ENCODE peak calls at places on chromosomes 5 and 9, in seven cellular contexts. R is cardiac septum; T is stimulated activated CD4-positive, alpha-beta T cell treated with anti-CD3 and anti-CD28 coated beads, Interleukin-12 subunit alpha, Interleukin-12 subunit beta, amount 100 ng/mL, for 4 hours; X is Calu3; W is central memory CD8-positive, alpha-beta T cell; D is transverse colon; C is EH. N is an unnamed sample.

GRCh38 chr5:177402271-177403043 is 2.0 kb upstream of the PFN3 start:
- DNase-seq in C (peak), R (no peak), X (peak), D (peak), T (peak), W (no peak), N (peak)

GRCh38 chr5:66633754-66634153 is 37.6 kb downstream of the MAST4 start:
- DNase-seq in W (no peak), D (no peak), R (no peak), T (no peak), X (no peak), C (no peak), N (no peak)

GRCh38 chr5:141598389-141599360 is 20.1 kb downstream of the DIAPH1 start:
- DNase-seq in T (no peak), R (no peak), W (no peak), X (no peak), D (no peak), C (peak), N (peak)

GRCh38 chr9:69898714-69899209 is 78.1 kb downstream of the CFAP95 start:
- DNase-seq in T (no peak), X (no peak), C (peak), R (no peak), D (no peak), W (no peak), N (peak)

GRCh38 chr5:135195267-135195603 is 161.2 kb upstream of the PITX1 start:
- DNase-seq in X (no peak), T (no peak), D (no peak), R (no peak), W (no peak), C (peak), N (peak)

GRCh38 chr5:32600057-32600622 is 14.8 kb downstream of the SUB1 start:
- DNase-seq in D (no peak), X (no peak), C (peak), W (no peak), T (no peak), R (no peak), N (peak)

GRCh38 chr9:93891050-93891449 is 64.1 kb downstream of the BARX1 start:
- DNase-seq in T (no peak), C (no peak), W (peak), X (no peak), D (no peak), R (peak), N (no peak)

GRCh38 chr9:133046900-133047295 is 14.9 kb upstream of the CEL start:
- DNase-seq in D (no peak), T (no peak), C (no peak), R (no peak), W (no peak), X (no peak), N (no peak)

GRCh38 chr9:131660466-131661405 is 79.1 kb downstream of the RAPGEF1 start:
- DNase-seq in X (no peak), R (no peak), C (no peak), T (no peak), W (no peak), D (no peak), N (no peak)

GRCh38 chr5:79020861-79021561 is 35.9 kb upstream of the ARSB start:
- DNase-seq in C (peak), R (no peak), T (peak), W (no peak), D (peak), X (peak), N (peak)

GRCh38 chr5:149938272-149938671 is 6.3 kb downstream of the PDE6A start:
- DNase-seq in R (no peak), D (peak), T (no peak), X (peak), C (peak), W (no peak), N (peak)

GRCh38 chr9:8599937-8600336 is 800.4 kb upstream of the DMAC1 start:
- DNase-seq in D (no peak), T (no peak), R (no peak), X (no peak), W (no peak), C (no peak), N (no peak)

GRCh38 chr5:23704176-23704855 is 196.9 kb downstream of the PRDM9 start:
- DNase-seq in X (no peak), W (no peak), R (no peak), T (no peak), D (no peak), C (no peak), N (no peak)

GRCh38 chr9:100190339-100190738 is 91.3 kb downstream of the INVS start:
- DNase-seq in X (no peak), R (no peak), C (no peak), W (no peak), D (no peak), T (no peak), N (no peak)

GRCh38 chr5:36276864-36277263 is 24.8 kb downstream of the RANBP3L start:
- DNase-seq in R (no peak), D (no peak), W (no peak), C (no peak), X (no peak), T (no peak), N (no peak)

GRCh38 chr9:20319641-20320337 is 302.5 kb downstream of the MLLT3 start:
- DNase-seq in X (no peak), T (no peak), C (peak), W (no peak), D (no peak), R (no peak), N (peak)

GRCh38 chr9:111622626-111623025 is 8.5 kb upstream of the DNAJC25 start:
- DNase-seq in W (no peak), X (peak), R (no peak), T (no peak), D (no peak), C (peak), N (peak)

GRCh38 chr9:130361873-130362362 is 82.8 kb upstream of the ASS1 start:
- DNase-seq in D (no peak), X (no peak), R (no peak), T (no peak), W (no peak), C (no peak), N (no peak)

GRCh38 chr5:74272019-74272775 is 368.3 kb downstream of the ENC1 start:
- DNase-seq in W (no peak), X (no peak), C (peak), R (no peak), T (no peak), D (no peak), N (peak)

GRCh38 chr5:179914032-179914755 is 6.5 kb upstream of the TBC1D9B start:
- DNase-seq in D (peak), R (no peak), C (peak), T (no peak), W (no peak), X (peak), N (peak)

GRCh38 chr5:77266291-77266690 is 55.8 kb downstream of the PDE8B start:
- DNase-seq in X (no peak), C (peak), T (no peak), R (no peak), W (no peak), D (no peak), N (peak)

GRCh38 chr5:14869286-14870164 is 2.1 kb downstream of the ANKH start:
- DNase-seq in T (no peak), D (no peak), R (no peak), X (no peak), W (no peak), C (no peak), N (peak)

GRCh38 chr9:72635197-72635596 is 113.8 kb downstream of the TMC1 start:
- DNase-seq in T (no peak), W (no peak), D (no peak), X (peak), C (no peak), R (no peak), N (peak)

GRCh38 chr5:36662291-36662851 is 56.0 kb downstream of the SLC1A3 start:
- DNase-seq in R (no peak), T (no peak), W (no peak), C (no peak), X (no peak), D (no peak), N (no peak)